ENCODE peak calls at places on chromosomes 12 and 14, in ten cellular contexts. L is A549, V is prostate gland, S is HepG2, C is lower leg skin, E is sigmoid colon, R is GM12891, Q is upper lobe of left lung, I is HCT116, F is breast epithelium. W is an unnamed sample.

GRCh38 chr14:78631551-78631950 is 461.4 kb downstream of the NRXN3 start:
- DNase-seq in L (no peak), V (no peak), S (no peak), C (no peak), E (no peak), R (no peak), Q (no peak), I (no peak), F (no peak), W (no peak)

GRCh38 chr12:3032770-3033537 is 44.2 kb upstream of the TSPAN9 start:
- DNase-seq in L (no peak), V (no peak), S (no peak), C (no peak), E (no peak), R (no peak), Q (no peak), I (no peak), F (no peak), W (no peak)

GRCh38 chr14:71720978-71721624 is 211.1 kb upstream of the RGS6 start:
- DNase-seq in L (peak; percentile 71), V (no peak), S (peak; percentile 53), C (no peak), E (no peak), R (no peak), Q (peak; percentile 33), I (peak; percentile 57), F (no peak), W (peak; percentile 18)

GRCh38 chr12:72832024-72832423 is 559.9 kb downstream of the TRHDE start:
- DNase-seq in L (no peak), V (no peak), S (no peak), C (no peak), E (no peak), R (no peak), Q (no peak), I (no peak), F (no peak), W (no peak)

GRCh38 chr12:88922816-88923215 is 342.5 kb upstream of the KITLG start:
- DNase-seq in L (no peak), V (no peak), S (no peak), C (no peak), E (no peak), R (no peak), Q (no peak), I (no peak), F (no peak), W (no peak)

GRCh38 chr12:22518067-22518719 is 26.1 kb downstream of the C2CD5 start:
- DNase-seq in L (peak; percentile 32), V (no peak), S (no peak), C (no peak), E (no peak), R (no peak), Q (peak; percentile 45), I (no peak), F (no peak), W (no peak)

GRCh38 chr12:3275171-3276041 is 198.2 kb downstream of the TSPAN9 start:
- DNase-seq in L (peak; percentile 62), V (peak; percentile 71), S (peak; percentile 31), C (peak; percentile 95), E (peak; percentile 84), R (peak; percentile 92), Q (peak; percentile 60), I (peak; percentile 24), F (peak; percentile 80), W (peak; percentile 71)

GRCh38 chr12:69388371-69388770 is 28.8 kb downstream of the YEATS4 start:
- DNase-seq in L (peak; percentile 68), V (no peak), S (peak; percentile 43), C (no peak), E (no peak), R (no peak), Q (no peak), I (peak; percentile 34), F (no peak), W (no peak)

GRCh38 chr12:105705765-105706164 is 375.3 kb downstream of the C12orf75 start:
- DNase-seq in L (peak; percentile 59), V (peak; percentile 32), S (peak; percentile 36), C (no peak), E (peak; percentile 69), R (no peak), Q (no peak), I (peak; percentile 33), F (no peak), W (no peak)

GRCh38 chr12:124399622-124400021 is 104.7 kb downstream of the RFLNA start:
- DNase-seq in L (peak; percentile 33), V (no peak), S (peak; percentile 18), C (no peak), E (no peak), R (peak; percentile 68), Q (no peak), I (no peak), F (no peak), W (no peak)

GRCh38 chr14:53955671-53956426 is 776 bp downstream of the BMP4 start:
- DNase-seq in L (peak; percentile 44), V (peak; percentile 16), S (peak; percentile 37), C (peak; percentile 96), E (peak; percentile 93), R (no peak), Q (peak; percentile 71), I (no peak), F (no peak), W (no peak)

GRCh38 chr14:53953828-53954550 is 2.6 kb downstream of the BMP4 start:
- DNase-seq in L (peak; percentile 32), V (peak; percentile 20), S (peak; percentile 24), C (peak; percentile 93), E (peak; percentile 82), R (no peak), Q (peak; percentile 32), I (no peak), F (no peak), W (peak; percentile 51)

GRCh38 chr14:53953002-53953827 is 3.4 kb downstream of the BMP4 start:
- DNase-seq in L (peak; percentile 64), V (peak; percentile 83), S (peak; percentile 69), C (peak; percentile 96), E (peak; percentile 94), R (no peak), Q (peak; percentile 85), I (no peak), F (peak; percentile 76), W (peak; percentile 50)

GRCh38 chr14:53955234-53955556 is 1.4 kb downstream of the BMP4 start:
- DNase-seq in L (no peak), V (no peak), S (no peak), C (no peak), E (no peak), R (no peak), Q (no peak), I (no peak), F (no peak), W (no peak)

GRCh38 chr14:53954551-53955233 is 1.9 kb downstream of the BMP4 start:
- DNase-seq in L (peak; percentile 21), V (no peak), S (no peak), C (no peak), E (peak; percentile 67), R (no peak), Q (peak; percentile 24), I (no peak), F (no peak), W (no peak)
- TF ChIP-seq POLR2A in L (no peak), V (no peak), S (no peak), C (no peak), E (no peak), R (no peak), Q (no peak), I (no peak), F (no peak), W (no peak)

DNA sequence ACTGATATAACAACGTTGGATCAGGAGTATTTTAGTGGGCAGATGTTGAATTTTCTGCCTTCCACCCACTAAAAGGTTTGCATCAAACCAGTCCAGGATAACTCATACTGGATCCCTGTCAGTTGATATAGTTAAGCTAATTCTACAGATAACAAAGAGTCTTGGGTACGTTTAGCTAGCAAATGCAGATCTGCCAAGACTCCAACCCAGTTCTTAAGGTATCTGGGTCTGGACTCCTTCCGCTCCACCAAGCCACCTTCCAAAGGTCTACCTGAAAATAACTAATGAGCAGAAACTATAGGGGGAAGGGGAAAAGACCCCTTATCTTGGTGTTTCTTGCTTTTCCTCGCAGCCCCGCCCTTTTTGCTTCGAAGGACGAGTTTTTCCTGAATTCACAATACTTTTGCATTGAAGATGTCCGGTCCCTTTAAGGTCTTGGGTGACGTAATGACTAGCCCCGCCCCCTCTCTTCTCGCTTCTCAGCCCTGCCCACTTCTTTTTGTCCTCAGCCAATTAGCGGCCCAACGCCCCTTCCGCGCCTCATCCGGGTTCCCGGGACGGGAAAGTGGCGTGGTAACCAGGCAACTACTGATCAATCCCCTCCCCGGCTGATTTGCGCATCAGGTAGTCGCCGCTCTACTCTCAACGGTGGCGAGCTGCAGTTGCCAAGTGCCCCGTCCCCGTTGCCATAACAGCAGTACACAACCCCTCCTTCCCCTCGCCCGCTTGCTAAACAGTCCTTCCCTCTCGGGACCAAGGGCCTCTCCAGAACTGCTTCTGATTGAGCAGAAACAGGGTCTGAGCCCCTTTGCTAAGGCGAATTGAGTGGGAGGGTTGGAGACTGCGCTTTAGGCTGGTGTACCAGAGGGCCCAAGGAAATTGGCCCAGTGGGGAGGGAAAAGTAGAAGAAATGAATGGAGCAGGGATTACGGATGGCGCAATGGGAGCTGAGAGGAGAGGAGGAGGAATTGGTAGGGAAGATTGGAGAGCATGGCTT is at the start of gene LRRC23:
- DNase-seq in L (peak; percentile 95), V (peak; percentile 97), S (peak; percentile 90), C (peak; percentile 100), E (peak; percentile 99), R (peak; percentile 82), Q (peak; percentile 98), I (peak; percentile 95), F (peak; percentile 98), W (peak; percentile 63)
- TF ChIP-seq POLR2A in L (peak; percentile 71), V (peak; percentile 50), S (peak; percentile 64), C (no peak), E (peak; percentile 51), R (no peak), Q (peak; percentile 38), I (no peak), F (peak; percentile 83), W (peak; percentile 58)

DNA sequence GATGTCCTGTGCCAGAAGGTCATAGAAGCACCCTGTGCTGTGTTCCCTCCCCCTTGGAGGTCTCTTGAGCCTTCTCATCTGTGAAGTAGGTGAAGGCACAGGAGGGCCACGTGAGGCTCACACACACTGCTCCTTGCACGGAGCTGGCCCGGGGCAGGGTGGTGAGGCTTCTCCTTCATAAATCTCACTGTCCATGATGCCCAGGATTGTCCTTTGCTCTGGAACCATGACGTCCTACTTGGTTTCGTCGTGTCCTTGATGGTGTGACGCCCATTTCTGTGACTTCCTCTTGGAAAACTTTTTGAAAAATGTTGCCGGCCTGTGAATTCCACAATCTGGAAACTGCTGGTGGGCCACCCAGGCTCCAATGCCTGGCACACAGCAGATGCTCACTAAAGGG is 34.4 kb downstream of the SH2B3 start:
- DNase-seq in L (no peak), V (no peak), S (no peak), C (peak; percentile 82), E (peak; percentile 63), R (no peak), Q (no peak), I (no peak), F (no peak), W (no peak)
- TF ChIP-seq POLR2A in L (no peak), V (no peak), S (no peak), C (no peak), E (no peak), R (no peak), Q (no peak), I (no peak), F (no peak), W (no peak)

DNA sequence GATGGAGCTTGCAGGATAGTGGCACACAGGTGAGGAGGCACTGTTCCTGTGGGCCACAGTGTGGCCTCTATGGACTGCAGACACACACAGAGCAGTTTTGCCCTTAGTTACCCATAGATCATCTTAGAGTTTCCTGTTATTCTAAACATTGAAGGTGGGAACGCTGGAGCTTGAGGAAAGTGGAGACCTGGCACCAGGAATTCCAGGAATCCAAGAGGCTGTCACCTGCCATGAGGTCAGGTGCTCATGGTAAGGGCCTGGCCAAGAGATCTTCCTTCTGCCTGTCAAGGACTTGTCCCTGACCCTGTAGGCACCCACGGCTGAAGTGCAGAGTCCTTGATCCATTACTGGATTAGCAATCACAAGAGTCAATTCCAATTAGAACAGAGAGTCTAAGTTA is 65.2 kb upstream of the ACTN1 start:
- DNase-seq in L (no peak), V (no peak), S (no peak), C (no peak), E (no peak), R (no peak), Q (no peak), I (no peak), F (no peak), W (no peak)
- TF ChIP-seq POLR2A in L (no peak), V (no peak), S (no peak), C (no peak), E (no peak), R (no peak), Q (no peak), I (no peak), F (no peak), W (no peak)